ENCODE peak calls at places on chromosomes 6 and 20, in seven cellular contexts. K, W, Q, H, Y, T and P are unnamed samples.

GRCh38 chr6:127148511-127148910 is 30.0 kb downstream of the RSPO3 start:
- DNase-seq in K (no peak), W (peak; percentile 11), Q (no peak), H (no peak), Y (no peak), T (no peak), P (peak; percentile 32)

GRCh38 chr6:3147914-3148757 is 9.2 kb downstream of the TUBB2A start:
- DNase-seq in K (no peak), W (no peak), Q (no peak), H (no peak), Y (peak; percentile 76), T (no peak), P (no peak)

GRCh38 chr6:154984146-154984545 is 11.0 kb upstream of the TIAM2 start:
- DNase-seq in K (no peak), W (peak; percentile 38), Q (no peak), H (no peak), Y (no peak), T (no peak), P (no peak)

GRCh38 chr20:33658510-33658909 is 3.6 kb upstream of the C20orf144 start:
- DNase-seq in K (peak; percentile 31), W (no peak), Q (no peak), H (no peak), Y (no peak), T (no peak), P (no peak)

GRCh38 chr20:51429144-51429482 is 113.4 kb downstream of the NFATC2 start:
- DNase-seq in K (no peak), W (no peak), Q (no peak), H (no peak), Y (no peak), T (no peak), P (no peak)

GRCh38 chr20:5535211-5535756 is 214.9 kb upstream of the SHLD1 start:
- DNase-seq in K (no peak), W (peak; percentile 97), Q (no peak), H (no peak), Y (no peak), T (no peak), P (peak; percentile 97)

GRCh38 chr6:36912583-36912982 is 26.8 kb downstream of the C6orf89 start:
- DNase-seq in K (no peak), W (peak; percentile 84), Q (no peak), H (peak; percentile 47), Y (no peak), T (no peak), P (peak; percentile 90)

GRCh38 chr20:18314786-18315406 is 26.6 kb downstream of the ZNF133 start:
- DNase-seq in K (no peak), W (peak; percentile 1), Q (peak; percentile 22), H (no peak), Y (no peak), T (no peak), P (peak; percentile 90)

GRCh38 chr6:63816979-63817436 is 181.4 kb downstream of the PHF3 start:
- DNase-seq in K (peak; percentile 68), W (no peak), Q (no peak), H (no peak), Y (no peak), T (no peak), P (peak; percentile 26)

GRCh38 chr6:54327631-54328030 is 19.4 kb downstream of the TINAG start:
- DNase-seq in K (no peak), W (no peak), Q (no peak), H (no peak), Y (no peak), T (no peak), P (no peak)

GRCh38 chr20:45918182-45918737 is 6.3 kb upstream of the PLTP start:
- DNase-seq in K (no peak), W (peak; percentile 91), Q (no peak), H (no peak), Y (no peak), T (no peak), P (no peak)
- H3K4me1 ChIP-seq in K (no peaks in the 10 kb centered on the region), W (peaks cover 21% of the 10 kb centered on the region), Q (no peaks in the 10 kb centered on the region), H (no peaks in the 10 kb centered on the region), Y (no peaks in the 10 kb centered on the region), T (no peaks in the 10 kb centered on the region), P (peaks cover 6% of the 10 kb centered on the region)

GRCh38 chr20:49697071-49697470 is 16.6 kb downstream of the B4GALT5 start:
- DNase-seq in K (no peak), W (no peak), Q (no peak), H (no peak), Y (peak; percentile 74), T (no peak), P (no peak)
- H3K4me1 ChIP-seq in K (peaks cover 34% of the 10 kb centered on the region), W (peaks cover 5% of the 10 kb centered on the region), Q (peaks cover 98% of the 10 kb centered on the region), H (peaks cover 59% of the 10 kb centered on the region), Y (peaks cover 42% of the 10 kb centered on the region), T (no peaks in the 10 kb centered on the region), P (peaks cover 58% of the 10 kb centered on the region)

GRCh38 chr6:7171733-7172132 is 64.0 kb downstream of the RREB1 start:
- DNase-seq in K (no peak), W (no peak), Q (no peak), H (no peak), Y (no peak), T (no peak), P (no peak)

GRCh38 chr6:7172605-7173185 is 64.9 kb downstream of the RREB1 start:
- DNase-seq in K (no peak), W (peak; percentile 81), Q (no peak), H (no peak), Y (no peak), T (no peak), P (peak; percentile 71)

GRCh38 chr6:7169296-7169721 is 61.5 kb downstream of the RREB1 start:
- DNase-seq in K (no peak), W (peak; percentile 66), Q (no peak), H (no peak), Y (no peak), T (no peak), P (peak; percentile 53)

GRCh38 chr6:7171119-7171518 is 63.4 kb downstream of the RREB1 start:
- DNase-seq in K (no peak), W (no peak), Q (no peak), H (no peak), Y (no peak), T (no peak), P (no peak)

DNA sequence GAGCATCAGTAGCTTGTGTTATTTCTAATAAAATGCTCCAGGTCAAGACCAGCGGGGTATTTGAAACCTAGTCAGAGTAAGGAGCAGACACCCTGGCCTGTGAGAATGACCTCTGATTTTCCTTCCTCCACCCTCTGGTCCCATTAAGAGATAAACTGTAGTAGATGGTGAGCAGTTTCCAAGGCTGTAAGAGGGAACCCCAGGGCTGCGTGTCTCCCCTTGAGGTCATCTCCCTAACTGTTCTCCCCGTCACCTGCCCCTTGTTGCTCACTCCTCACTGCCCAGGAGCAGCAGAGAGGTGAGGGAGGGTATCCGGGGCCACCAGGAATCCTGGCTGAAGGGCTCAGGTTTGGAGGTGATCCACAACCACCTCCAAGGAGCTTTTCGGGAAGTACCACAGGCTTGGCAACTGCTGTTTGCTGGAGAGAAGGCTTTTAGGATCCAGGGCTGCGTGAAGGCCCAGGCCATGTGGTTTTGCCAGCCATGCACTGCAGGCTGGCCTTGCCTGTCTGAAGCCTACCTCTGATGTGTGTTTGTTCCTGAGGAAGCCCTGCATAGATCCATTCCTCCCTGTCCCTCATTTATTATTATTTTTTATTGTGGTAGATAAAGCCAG is 62.5 kb downstream of the RREB1 start:
- DNase-seq in K (no peak), W (no peak), Q (no peak), H (no peak), Y (no peak), T (no peak), P (no peak)
- H3K4me1 ChIP-seq in K (peaks cover 27% of the 10 kb centered on the region), W (peaks cover 41% of the 10 kb centered on the region), Q (peaks cover 42% of the 10 kb centered on the region), H (peaks cover 30% of the 10 kb centered on the region), Y (peaks cover 29% of the 10 kb centered on the region), T (peaks cover 10% of the 10 kb centered on the region), P (peaks cover 57% of the 10 kb centered on the region)

DNA sequence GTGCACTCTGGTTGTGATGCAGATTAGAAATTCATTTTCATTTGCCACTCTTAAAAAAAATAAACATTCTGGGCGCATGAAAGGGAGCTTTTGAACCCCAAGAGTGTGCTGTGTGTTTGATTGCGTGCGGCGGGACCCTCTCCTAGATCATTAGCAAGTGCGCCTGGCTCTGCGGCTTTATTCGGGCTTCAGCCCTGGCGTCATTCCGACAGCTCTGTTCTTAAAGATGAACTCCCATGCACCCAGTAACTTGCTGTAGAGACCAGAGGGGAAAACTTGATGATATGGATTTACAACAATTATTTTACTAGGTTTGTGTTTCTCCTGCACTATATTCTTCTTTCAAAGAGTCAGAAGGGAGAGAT is 48.9 kb upstream of the ARMC2 start:
- DNase-seq in K (no peak), W (no peak), Q (no peak), H (no peak), Y (no peak), T (no peak), P (no peak)
- H3K4me1 ChIP-seq in K (no peaks in the 10 kb centered on the region), W (no peaks in the 10 kb centered on the region), Q (no peaks in the 10 kb centered on the region), H (peaks cover 2% of the 10 kb centered on the region), Y (peaks cover 26% of the 10 kb centered on the region), T (peaks cover 16% of the 10 kb centered on the region), P (peaks cover 10% of the 10 kb centered on the region)

DNA sequence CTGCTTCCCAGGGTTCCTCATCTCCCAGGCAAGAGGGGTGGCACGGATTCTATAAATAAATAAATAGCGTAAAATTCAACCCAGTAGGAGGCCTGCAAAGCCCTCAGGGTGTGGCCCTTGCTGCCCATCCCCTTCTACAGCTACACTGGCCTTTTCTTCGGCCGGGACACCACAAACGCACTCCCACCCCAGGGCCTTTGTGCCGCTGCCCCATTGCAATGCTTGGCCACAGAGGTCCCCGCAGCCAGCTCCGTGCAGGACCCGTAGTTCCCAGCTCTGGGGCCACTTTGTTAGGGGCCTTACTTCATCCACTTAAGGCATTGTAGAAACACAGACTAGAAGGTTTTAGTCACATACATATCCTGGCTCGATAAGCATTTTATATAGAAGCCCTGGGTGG is 151.2 kb downstream of the ERMARD start:
- DNase-seq in K (no peak), W (no peak), Q (no peak), H (no peak), Y (peak; percentile 39), T (no peak), P (no peak)
- H3K4me1 ChIP-seq in K (no peaks in the 10 kb centered on the region), W (no peaks in the 10 kb centered on the region), Q (peaks cover 10% of the 10 kb centered on the region), H (peaks cover 8% of the 10 kb centered on the region), Y (peaks cover 15% of the 10 kb centered on the region), T (no peaks in the 10 kb centered on the region), P (no peaks in the 10 kb centered on the region)

GRCh38 chr6:38141716-38142115 is 322.2 kb downstream of the ZFAND3 start:
- DNase-seq in K (no peak), W (no peak), Q (no peak), H (no peak), Y (no peak), T (no peak), P (no peak)
- H3K4me1 ChIP-seq in K (no peaks in the 10 kb centered on the region), W (peaks cover 8% of the 10 kb centered on the region), Q (no peaks in the 10 kb centered on the region), H (no peaks in the 10 kb centered on the region), Y (no peaks in the 10 kb centered on the region), T (no peaks in the 10 kb centered on the region), P (peaks cover 9% of the 10 kb centered on the region)

DNA sequence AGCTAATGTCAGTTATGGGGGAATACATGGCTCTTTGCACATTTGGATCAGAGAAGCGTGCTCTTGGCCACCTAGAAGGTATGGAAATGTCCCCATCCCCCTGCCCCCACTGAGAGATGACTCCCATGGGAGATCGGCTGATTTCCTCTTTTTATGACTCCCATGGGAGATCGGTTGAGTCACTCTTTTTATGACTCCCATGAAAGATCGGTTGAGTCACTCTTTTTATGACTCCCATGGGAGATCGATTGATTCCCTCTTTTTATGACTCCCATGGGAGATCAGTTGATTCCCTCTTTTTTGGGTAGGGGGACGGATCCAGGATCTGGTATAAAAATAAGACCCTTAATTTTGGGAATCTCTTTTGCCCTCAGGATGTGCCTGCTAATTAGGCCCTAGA is 10.3 kb upstream of the TAAR9 start:
- DNase-seq in K (no peak), W (no peak), Q (no peak), H (peak; percentile 12), Y (no peak), T (no peak), P (peak; percentile 50)
- H3K4me1 ChIP-seq in K (no peaks in the 10 kb centered on the region), W (no peaks in the 10 kb centered on the region), Q (peaks cover 8% of the 10 kb centered on the region), H (peaks cover 10% of the 10 kb centered on the region), Y (no peaks in the 10 kb centered on the region), T (no peaks in the 10 kb centered on the region), P (no peaks in the 10 kb centered on the region)